ENCODE peak calls at places on chromosomes 11 and 22, in nine cellular contexts. O is AG08395; K is stimulated activated CD4-positive, alpha-beta T cell treated with anti-CD3 and anti-CD28 coated beads, Interleukin-12 subunit alpha, Interleukin-12 subunit beta, amount 100 ng/mL, for 24 hours; X is Peyer's patch; Y is stimulated activated CD8-positive, alpha-beta memory T cell treated with anti-CD3 and anti-CD28 coated beads, Interleukin-15, amount 100 ng/mL, for 1 hour; D is activated gamma-delta T cell; T is dorsolateral prefrontal cortex; S is AG04450; P is activated effector memory CD4-positive, alpha-beta T cell treated with Interleukin-2 at 50 U/mL for 16 hours. A is an unnamed sample.

GRCh38 chr22:43470218-43470617 is 58.4 kb downstream of the MPPED1 start:
- DNase-seq in Y (no peak), P (no peak), X (no peak), S (no peak), O (no peak), T (no peak), D (no peak), K (no peak), A (no peak)

GRCh38 chr11:67615455-67616430 is 9.0 kb downstream of the NDUFV1 start:
- DNase-seq in X (no peak), P (peak; percentile 27), D (no peak), Y (no peak), S (no peak), K (peak; percentile 60), O (peak; percentile 35), T (no peak), A (peak; percentile 54)

GRCh38 chr11:26105762-26106423 is 226.0 kb upstream of the ANO3 start:
- DNase-seq in O (no peak), Y (no peak), X (no peak), P (no peak), K (no peak), D (no peak), T (no peak), S (no peak), A (no peak)

GRCh38 chr22:21775061-21775460 is 39.5 kb upstream of the YPEL1 start:
- DNase-seq in O (no peak), Y (no peak), K (no peak), T (peak; percentile 81), D (no peak), S (no peak), P (no peak), X (no peak), A (no peak)

GRCh38 chr22:38871360-38872171 is 450 bp downstream of the CBX6 start:
- DNase-seq in D (no peak), X (peak; percentile 53), P (peak; percentile 18), T (no peak), K (no peak), O (no peak), Y (no peak), S (no peak), A (peak; percentile 88)

GRCh38 chr22:42655693-42656092 is 6.5 kb upstream of the CYB5R3 start:
- DNase-seq in D (no peak), X (peak; percentile 91), S (no peak), P (no peak), O (no peak), T (no peak), K (no peak), Y (no peak), A (no peak)

GRCh38 chr11:69371731-69372588 is 78.0 kb downstream of the MYEOV start:
- DNase-seq in K (no peak), X (no peak), O (no peak), T (no peak), S (no peak), P (no peak), D (no peak), Y (no peak), A (peak; percentile 34)

GRCh38 chr22:36611241-36611976 is 82.4 kb upstream of the EIF3D start:
- DNase-seq in X (peak; percentile 33), O (no peak), D (no peak), S (no peak), P (no peak), Y (no peak), T (no peak), K (no peak), A (no peak)

GRCh38 chr22:38302906-38303305 is 14.3 kb downstream of the CSNK1E start:
- DNase-seq in K (no peak), D (no peak), X (no peak), P (no peak), T (no peak), O (no peak), S (no peak), Y (no peak), A (no peak)

GRCh38 chr11:100543386-100543785 is 143.7 kb upstream of the ARHGAP42 start:
- DNase-seq in S (no peak), P (no peak), Y (no peak), K (no peak), D (no peak), T (no peak), X (no peak), O (no peak), A (no peak)

GRCh38 chr22:30830907-30831306 is 136.2 kb downstream of the OSBP2 start:
- DNase-seq in P (no peak), K (no peak), X (peak; percentile 49), T (no peak), S (peak; percentile 80), D (no peak), Y (no peak), O (peak; percentile 89), A (no peak)

GRCh38 chr11:65884716-65885092 is 3.6 kb downstream of the FIBP start:
- DNase-seq in S (no peak), O (peak; percentile 82), P (peak; percentile 73), K (peak; percentile 74), T (peak; percentile 78), D (peak; percentile 51), Y (peak; percentile 63), X (peak; percentile 89), A (peak; percentile 81)

GRCh38 chr22:17888855-17889254 is 114.6 kb upstream of the BID start:
- DNase-seq in O (no peak), P (no peak), D (no peak), X (no peak), T (no peak), Y (no peak), S (no peak), K (no peak), A (no peak)

GRCh38 chr11:78993800-78994430 is 419.3 kb upstream of the NARS2 start:
- DNase-seq in X (no peak), P (no peak), O (no peak), Y (no peak), K (no peak), S (no peak), T (no peak), D (no peak), A (no peak)

GRCh38 chr11:27234043-27234668 is 128.9 kb downstream of the CCDC34 start:
- DNase-seq in K (no peak), Y (no peak), S (peak; percentile 61), P (no peak), D (no peak), O (peak; percentile 89), T (no peak), X (peak; percentile 85), A (no peak)

GRCh38 chr22:38422615-38423511 is 32.1 kb downstream of the KCNJ4 start:
- DNase-seq in X (peak; percentile 56), Y (no peak), T (peak; percentile 88), D (no peak), P (no peak), O (no peak), K (no peak), S (no peak), A (no peak)

GRCh38 chr11:2173150-2173693 is 1.6 kb upstream of the TH start:
- DNase-seq in T (no peak), D (no peak), O (no peak), Y (no peak), X (no peak), P (no peak), S (no peak), K (no peak), A (no peak)

GRCh38 chr22:32808038-32808445 is 6.5 kb downstream of the TIMP3 start:
- DNase-seq in T (no peak), S (no peak), D (no peak), X (no peak), Y (no peak), O (no peak), P (no peak), K (no peak), A (no peak)

GRCh38 chr11:98194611-98195010 is 826.1 kb upstream of the CNTN5 start:
- DNase-seq in S (no peak), T (no peak), Y (no peak), X (no peak), O (no peak), D (no peak), P (no peak), K (no peak), A (no peak)

GRCh38 chr22:19566599-19567382 is 42.6 kb upstream of the CLDN5 start:
- DNase-seq in O (no peak), X (no peak), K (no peak), T (no peak), P (no peak), Y (no peak), D (no peak), S (no peak), A (peak; percentile 78)

GRCh38 chr11:120877746-120878365 is 146.0 kb upstream of the TBCEL start:
- DNase-seq in P (no peak), O (no peak), D (no peak), X (no peak), Y (no peak), S (no peak), T (no peak), K (no peak), A (no peak)

GRCh38 chr22:45631140-45631539 is 40.5 kb upstream of the ATXN10 start:
- DNase-seq in X (no peak), T (no peak), O (no peak), Y (no peak), S (no peak), P (no peak), D (no peak), K (no peak), A (no peak)